ENCODE peak calls at places on chromosome 2, in seven cellular contexts. P is thyroid gland, F is spleen, D is A549, U is IMR-90, W is right lobe of liver, Y is lower leg skin. E is an unnamed sample.

GRCh38 chr2:201157694-201158093 is 25.2 kb upstream of the CASP10 start:
- DNase-seq in P (no peak), F (no peak), D (no peak), U (no peak), W (no peak), Y (no peak), E (no peak)

GRCh38 chr2:224871813-224872212 is 155.6 kb upstream of the CCDC195 start:
- DNase-seq in P (no peak), F (no peak), D (no peak), U (no peak), W (no peak), Y (no peak), E (no peak)

GRCh38 chr2:120973196-120973595 is 237.5 kb downstream of the GLI2 start:
- DNase-seq in P (no peak), F (no peak), D (no peak), U (no peak), W (no peak), Y (no peak), E (no peak)

GRCh38 chr2:157233506-157233905 is 24.0 kb upstream of the GALNT5 start:
- DNase-seq in P (no peak), F (no peak), D (no peak), U (peak), W (no peak), Y (no peak), E (no peak)

GRCh38 chr2:120224256-120224655 is 1.1 kb upstream of the TMEM185B start:
- DNase-seq in P (peak), F (peak), D (no peak), U (no peak), W (peak), Y (no peak), E (no peak)

GRCh38 chr2:205580591-205580990 is 101.7 kb upstream of the NRP2 start:
- DNase-seq in P (no peak), F (no peak), D (no peak), U (peak), W (no peak), Y (no peak), E (no peak)

GRCh38 chr2:157572725-157573124 is 55.9 kb downstream of the ACVR1C start:
- DNase-seq in P (no peak), F (no peak), D (peak), U (no peak), W (no peak), Y (no peak), E (no peak)

GRCh38 chr2:86139981-86140380 is 33.9 kb downstream of the PTCD3 start:
- DNase-seq in P (no peak), F (no peak), D (no peak), U (no peak), W (no peak), Y (no peak), E (no peak)

DNA sequence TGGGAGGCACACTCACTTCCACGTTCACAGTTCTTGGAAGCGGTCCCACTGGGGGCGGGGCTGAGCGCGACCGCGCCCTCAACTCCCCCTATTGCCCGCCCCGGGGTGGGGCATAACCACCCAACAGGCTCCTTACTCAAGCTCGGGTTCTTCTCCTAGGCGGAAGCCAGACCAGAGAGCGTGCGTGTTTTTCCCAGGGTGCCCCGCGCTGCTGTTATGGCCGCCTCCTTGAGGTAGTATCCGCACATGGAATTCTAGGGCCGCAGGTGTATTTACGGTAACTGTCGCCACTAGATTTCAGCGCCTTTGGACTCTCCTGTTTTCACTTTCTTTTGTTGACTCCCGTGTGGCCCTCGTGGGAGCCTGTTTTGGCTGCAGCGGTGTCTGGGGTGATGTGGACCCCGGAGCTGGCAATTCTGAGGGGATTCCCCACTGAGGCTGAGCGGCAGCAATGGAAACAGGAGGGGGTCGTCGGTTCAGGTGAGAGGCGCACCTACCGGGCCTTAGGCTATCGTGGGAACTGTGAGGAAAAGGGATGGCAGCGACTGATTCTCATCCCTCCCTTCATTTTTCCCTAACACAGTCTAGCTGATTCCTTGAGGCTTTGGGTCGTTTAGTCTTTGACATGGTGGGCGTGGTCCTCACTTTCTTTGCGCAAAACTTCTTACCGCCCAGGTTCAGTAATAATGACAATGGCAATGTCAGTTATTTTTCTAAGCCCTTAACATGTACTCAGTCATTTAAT is at the start of gene TTC27:
- DNase-seq in P (peak), F (peak), D (peak), U (peak), W (peak), Y (peak), E (peak)
- TF ChIP-seq POLR2A in P (no peak), F (no peak), D (peak), U (peak), W (peak), Y (no peak), E (peak)

DNA sequence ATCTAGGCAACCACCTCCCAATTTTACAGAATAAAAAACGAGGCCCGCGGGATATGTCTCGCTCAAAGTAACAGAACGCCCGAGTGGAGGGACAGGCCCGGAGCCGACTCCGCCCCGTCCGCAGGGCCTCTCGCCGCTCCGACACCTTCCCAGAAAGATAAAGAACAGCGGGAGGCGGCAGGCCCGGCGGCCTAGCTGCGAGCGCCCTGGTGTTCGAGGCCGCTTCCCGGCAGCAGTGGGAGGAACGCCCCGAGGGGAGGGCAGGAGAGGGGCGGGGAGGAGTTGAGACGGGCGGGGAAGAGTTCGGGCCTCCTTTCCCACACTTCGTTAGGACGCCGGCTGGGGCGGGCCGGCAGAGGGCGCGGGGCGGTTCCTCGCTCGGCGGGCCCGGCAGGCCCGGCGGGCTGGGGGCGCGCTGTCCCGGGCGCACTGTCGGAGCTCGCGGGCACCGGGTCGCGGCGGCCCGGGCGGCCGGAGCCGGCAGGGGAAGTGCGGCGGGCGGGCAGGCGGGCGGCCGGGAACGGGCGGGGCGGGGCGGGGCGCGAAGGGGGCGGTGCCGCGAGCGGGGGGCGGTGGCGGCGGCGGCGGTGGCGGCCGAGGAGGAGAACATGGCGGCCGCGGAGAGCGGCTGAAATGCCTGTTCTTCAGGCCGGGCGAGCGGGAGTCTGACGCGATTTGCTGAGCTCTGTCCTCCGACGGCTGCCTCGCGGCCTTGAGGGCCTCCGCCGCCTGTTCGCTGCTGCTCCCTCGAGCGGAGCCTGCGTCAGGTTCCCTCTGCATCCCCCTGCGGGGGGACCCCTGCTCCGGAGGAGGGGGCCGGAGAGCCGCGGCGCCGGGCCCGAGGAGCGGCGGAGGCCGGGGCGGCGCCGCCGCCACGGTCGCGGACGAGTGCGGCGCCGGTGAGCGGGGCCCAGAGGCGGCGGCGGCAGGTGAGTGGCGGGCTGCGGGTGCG is at the start of gene NCOA1:
- DNase-seq in P (peak), F (peak), D (peak), U (peak), W (peak), Y (peak), E (peak)
- TF ChIP-seq POLR2A in P (no peak), F (no peak), D (peak), U (peak), W (peak), Y (no peak), E (peak)

GRCh38 chr2:216109962-216110614 is 940 bp downstream of the XRCC5 start:
- DNase-seq in P (no peak), F (no peak), D (peak), U (peak), W (no peak), Y (no peak), E (no peak)

GRCh38 chr2:216108310-216108966 is 710 bp upstream of the XRCC5 start:
- DNase-seq in P (no peak), F (no peak), D (no peak), U (no peak), W (no peak), Y (peak), E (no peak)

GRCh38 chr2:216110620-216111019 is 1.5 kb downstream of the XRCC5 start:
- DNase-seq in P (no peak), F (no peak), D (no peak), U (no peak), W (no peak), Y (no peak), E (no peak)

GRCh38 chr2:216107760-216108159 is 1.4 kb upstream of the XRCC5 start:
- DNase-seq in P (no peak), F (no peak), D (no peak), U (no peak), W (no peak), Y (no peak), E (no peak)

GRCh38 chr2:216108967-216109921 is at the start of gene XRCC5:
- DNase-seq in P (peak), F (peak), D (peak), U (peak), W (peak), Y (peak), E (peak)
- TF ChIP-seq POLR2A in P (no peak), F (peak), D (peak), U (peak), W (peak), Y (no peak), E (peak)

DNA sequence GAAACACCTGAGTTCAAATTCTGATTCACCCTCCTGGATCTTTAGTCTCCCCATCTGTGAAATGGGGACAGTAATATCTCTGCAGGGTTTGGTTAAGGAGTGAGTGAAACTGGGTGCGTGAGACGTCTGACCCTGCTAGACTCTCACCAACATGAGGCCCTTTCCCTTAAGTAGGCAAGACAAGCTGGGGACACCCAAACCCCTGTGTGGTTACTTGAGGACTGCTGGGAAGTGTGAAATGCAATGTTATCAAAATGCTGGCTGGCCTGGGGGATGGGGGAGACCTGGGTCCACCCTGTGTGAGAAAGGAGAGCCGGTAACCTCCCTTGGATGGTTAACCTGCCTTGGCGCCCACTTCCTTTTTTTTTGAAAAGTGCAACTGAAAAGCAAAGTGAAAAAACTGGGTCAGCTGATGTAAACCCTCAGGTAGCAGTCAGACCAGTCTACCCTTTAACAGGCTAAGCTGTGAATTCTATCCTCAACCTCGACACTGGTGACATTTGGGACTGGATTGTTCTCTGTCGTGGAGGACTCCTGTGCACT is 82.3 kb downstream of the INPP5D start:
- DNase-seq in P (no peak), F (peak), D (no peak), U (no peak), W (no peak), Y (no peak), E (no peak)
- TF ChIP-seq POLR2A in P (no peak), F (no peak), D (no peak), U (no peak), W (no peak), Y (no peak), E (no peak)

GRCh38 chr2:142694282-142694681 is 183.2 kb upstream of the KYNU start:
- DNase-seq in P (no peak), F (no peak), D (no peak), U (no peak), W (no peak), Y (no peak), E (no peak)
- TF ChIP-seq POLR2A in P (no peak), F (no peak), D (no peak), U (no peak), W (no peak), Y (no peak), E (no peak)